ENCODE peak calls at places on chromosome 5, in four cellular contexts. M is HepG2, V is A549, U is GM12878. C is an unnamed sample.

GRCh38 chr5:147756566-147756965 is 26.0 kb downstream of the JAKMIP2 start:
- DNase-seq in M (no peak), V (no peak), U (no peak), C (no peak)

GRCh38 chr5:98770158-98770910 is 3.1 kb upstream of the RGMB start:
- DNase-seq in M (peak), V (peak), U (no peak), C (peak)

GRCh38 chr5:168114444-168115017 is 176.9 kb upstream of the WWC1 start:
- DNase-seq in M (peak), V (peak), U (no peak), C (peak)

GRCh38 chr5:177362871-177363507 is 5.3 kb downstream of the RGS14 start:
- DNase-seq in M (no peak), V (peak), U (no peak), C (peak)

GRCh38 chr5:134637106-134637721 is 4.6 kb upstream of the SAR1B start:
- DNase-seq in M (no peak), V (no peak), U (no peak), C (no peak)

GRCh38 chr5:33774323-33774722 is 117.5 kb downstream of the ADAMTS12 start:
- DNase-seq in M (no peak), V (no peak), U (no peak), C (no peak)

GRCh38 chr5:88518131-88519016 is 249.7 kb upstream of the TMEM161B start:
- DNase-seq in M (no peak), V (no peak), U (no peak), C (no peak)

GRCh38 chr5:73030995-73031394 is 75.2 kb downstream of the FCHO2 start:
- DNase-seq in M (peak), V (peak), U (no peak), C (peak)

GRCh38 chr5:94469889-94470288 is 148.5 kb downstream of the KIAA0825 start:
- DNase-seq in M (no peak), V (no peak), U (no peak), C (peak)

GRCh38 chr5:28275931-28276330 is 1237.5 kb upstream of the CDH9 start:
- DNase-seq in M (no peak), V (no peak), U (no peak), C (no peak)

GRCh38 chr5:60972225-60972624 is 27.2 kb downstream of the NDUFAF2 start:
- DNase-seq in M (no peak), V (no peak), U (peak), C (no peak)

GRCh38 chr5:107404595-107405366 is 266.0 kb downstream of the EFNA5 start:
- DNase-seq in M (no peak), V (no peak), U (no peak), C (no peak)

GRCh38 chr5:150422075-150422474 is 9.4 kb upstream of the CD74 start:
- DNase-seq in M (no peak), V (no peak), U (no peak), C (no peak)

GRCh38 chr5:146919304-146919703 is 40.7 kb upstream of the PPP2R2B start:
- DNase-seq in M (no peak), V (no peak), U (no peak), C (no peak)

GRCh38 chr5:44714871-44715580 is 93.7 kb upstream of the MRPS30 start:
- DNase-seq in M (no peak), V (no peak), U (no peak), C (no peak)

GRCh38 chr5:98604301-98604700 is 169.2 kb upstream of the RGMB start:
- DNase-seq in M (no peak), V (no peak), U (no peak), C (no peak)

GRCh38 chr5:116442095-116442534 is 132.5 kb downstream of the SEMA6A start:
- DNase-seq in M (no peak), V (no peak), U (no peak), C (peak)

GRCh38 chr5:142095035-142095434 is 13.5 kb upstream of the NDFIP1 start:
- DNase-seq in M (no peak), V (no peak), U (no peak), C (no peak)

GRCh38 chr5:171369056-171369455 is 18.6 kb upstream of the NPM1 start:
- DNase-seq in M (no peak), V (no peak), U (no peak), C (no peak)

GRCh38 chr5:10530601-10531320 is 33.1 kb upstream of the ANKRD33B start:
- DNase-seq in M (no peak), V (no peak), U (no peak), C (no peak)

GRCh38 chr5:117880932-117881331 is 1107.4 kb downstream of the DTWD2 start:
- DNase-seq in M (no peak), V (no peak), U (no peak), C (no peak)
- TF ChIP-seq PBX3 in M (no peak), V (no peak), U (no peak), C (no peak)

DNA sequence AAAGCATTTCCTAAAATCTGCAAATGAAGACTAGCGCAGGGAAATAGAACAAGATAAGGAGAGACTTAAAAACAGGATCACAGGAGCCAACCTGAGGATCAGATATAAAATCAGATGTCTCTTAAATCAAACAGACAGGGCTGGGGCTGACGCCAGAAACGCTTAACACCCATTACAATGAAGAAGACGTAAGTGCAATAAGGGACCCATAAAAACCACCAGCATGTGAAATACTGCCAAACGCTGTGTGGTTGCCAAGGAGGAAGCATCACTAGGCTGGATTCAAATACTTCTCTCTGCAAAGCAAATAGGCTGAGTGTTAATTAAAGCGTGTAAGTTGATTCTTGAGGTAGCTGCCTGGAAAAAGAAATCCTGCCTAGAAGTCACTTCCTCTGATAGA is 74.4 kb upstream of the ATP10B start:
- DNase-seq in M (no peak), V (no peak), U (no peak), C (no peak)
- TF ChIP-seq PBX3 in M (no peak), V (no peak), U (no peak), C (no peak)

GRCh38 chr5:79237735-79238560 is 2.0 kb downstream of the JMY start:
- DNase-seq in M (no peak), V (no peak), U (no peak), C (no peak)

GRCh38 chr5:79235578-79236363 is at the start of gene JMY:
- DNase-seq in M (peak), V (peak), U (no peak), C (peak)

GRCh38 chr5:79235222-79235577 is 731 bp upstream of the JMY start:
- DNase-seq in M (peak), V (peak), U (no peak), C (no peak)

GRCh38 chr5:79236970-79237734 is 1.2 kb downstream of the JMY start:
- DNase-seq in M (peak), V (peak), U (no peak), C (peak)

DNA sequence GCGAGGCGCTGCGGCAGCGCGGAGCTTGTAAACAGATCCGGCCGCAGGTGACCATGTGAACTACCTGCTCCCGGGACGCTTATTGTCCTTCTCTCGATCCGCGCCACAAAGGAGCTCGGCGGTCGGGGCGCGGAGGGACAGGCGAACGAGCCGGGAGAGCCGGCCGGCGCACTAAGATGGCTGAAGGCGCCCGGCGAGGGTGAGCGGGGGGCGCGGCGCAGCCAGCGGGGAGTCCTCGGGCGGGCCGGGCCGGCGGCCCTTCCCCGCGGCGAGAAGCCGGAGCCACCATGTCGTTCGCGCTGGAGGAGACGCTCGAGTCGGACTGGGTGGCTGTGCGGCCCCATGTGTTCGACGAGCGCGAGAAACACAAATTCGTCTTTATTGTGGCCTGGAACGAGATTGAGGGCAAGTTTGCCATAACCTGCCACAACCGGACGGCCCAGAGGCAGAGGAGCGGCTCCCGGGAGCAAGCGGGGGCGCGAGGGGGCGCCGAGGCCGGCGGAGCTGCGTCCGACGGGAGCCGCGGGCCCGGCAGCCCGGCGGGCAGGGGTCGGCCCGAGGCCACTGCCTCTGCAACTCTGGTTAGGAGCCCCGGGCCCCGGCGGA is 536 bp downstream of the JMY start:
- DNase-seq in M (no peak), V (peak), U (no peak), C (peak)
- TF ChIP-seq PBX3 in M (no peak), V (no peak), U (no peak), C (no peak)

DNA sequence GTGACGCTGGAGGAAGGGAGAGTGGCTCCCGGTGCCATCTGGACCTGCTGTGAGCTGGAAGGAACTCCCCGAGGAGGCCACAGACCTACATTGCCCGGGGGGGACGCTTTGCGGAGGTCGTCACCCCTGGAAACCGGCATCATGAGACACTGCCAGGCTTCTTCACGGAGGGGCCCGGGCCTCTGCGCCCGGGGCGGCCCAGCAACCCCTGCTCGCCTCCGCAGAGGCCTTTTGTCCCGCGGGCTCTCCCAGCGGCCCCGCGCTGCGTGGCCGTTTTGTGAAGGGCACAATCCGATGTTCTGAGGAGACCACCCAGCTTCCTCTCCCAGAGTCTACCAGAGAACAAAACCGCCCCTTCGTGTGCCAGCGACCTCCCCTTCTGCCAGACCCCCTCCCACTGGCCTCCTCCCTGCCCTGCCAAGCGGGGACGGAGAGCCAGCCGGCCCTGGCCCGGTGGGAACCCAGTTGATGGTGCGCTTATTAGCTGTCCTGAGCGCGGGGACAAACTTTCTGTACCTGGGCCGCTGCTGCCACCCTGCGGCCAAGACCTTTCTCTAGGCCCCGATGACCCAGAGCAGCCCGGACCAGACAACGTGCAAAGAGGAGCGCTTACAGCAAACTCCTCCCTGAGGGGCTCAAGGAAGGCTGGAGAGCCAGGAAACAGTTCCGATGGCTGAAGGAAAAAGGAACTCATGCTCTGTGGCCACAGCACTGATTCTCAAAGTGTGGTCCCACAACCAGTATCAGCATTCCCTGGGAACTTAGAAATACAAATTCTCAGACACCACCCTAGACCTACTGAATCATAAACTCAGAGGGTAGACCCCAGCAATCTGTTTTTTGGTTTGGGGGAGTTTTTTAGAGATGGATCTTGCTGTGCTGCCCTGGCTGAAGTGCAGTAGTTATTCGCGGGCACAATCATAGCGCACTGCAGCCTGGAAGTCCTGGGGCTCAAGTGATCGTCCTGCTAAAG is 86.7 kb downstream of the SLC1A3 start:
- DNase-seq in M (peak), V (peak), U (no peak), C (peak)
- TF ChIP-seq PBX3 in M (no peak), V (no peak), U (no peak), C (no peak)

GRCh38 chr5:90434116-90434714 is 24.7 kb upstream of the CETN3 start:
- DNase-seq in M (peak), V (peak), U (no peak), C (peak)
- TF ChIP-seq PBX3 in M (no peak), V (no peak), U (no peak), C (no peak)

DNA sequence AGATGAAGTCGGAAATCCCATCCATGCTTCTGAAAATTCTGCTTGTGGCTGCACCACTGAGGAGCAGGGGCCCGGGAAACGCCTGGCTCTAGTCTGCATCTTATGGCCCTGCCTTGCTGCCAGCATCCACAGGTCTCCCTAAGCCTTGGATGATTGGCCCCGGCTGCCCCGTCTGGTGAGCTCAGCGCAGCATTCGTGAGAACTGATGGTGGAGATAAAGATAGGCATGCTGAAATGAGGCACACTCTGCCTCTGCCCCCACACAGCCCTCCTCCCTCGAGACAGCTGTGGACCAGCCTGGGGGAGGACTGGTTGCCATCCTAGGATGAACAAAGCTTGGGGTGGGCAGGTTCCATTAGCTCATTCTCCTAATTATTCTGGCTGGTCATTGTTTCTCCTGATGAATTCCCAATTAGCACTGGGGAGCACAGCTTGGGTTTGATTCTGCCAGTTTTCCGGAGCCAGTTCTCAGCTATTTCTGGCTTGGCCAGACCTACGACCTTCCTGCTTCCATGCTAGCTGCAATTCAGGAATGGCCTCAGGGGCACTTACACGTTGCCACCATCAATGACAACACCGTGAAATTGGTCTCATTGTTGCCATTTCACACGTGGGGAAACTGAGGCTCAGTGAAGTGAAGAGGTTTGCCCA is 62.8 kb upstream of the CPEB4 start:
- DNase-seq in M (peak), V (peak), U (no peak), C (peak)
- TF ChIP-seq PBX3 in M (no peak), V (no peak), U (no peak), C (no peak)

GRCh38 chr5:110963495-110963894 is 108.0 kb upstream of the TSLP start:
- DNase-seq in M (no peak), V (no peak), U (no peak), C (peak)
- TF ChIP-seq PBX3 in M (no peak), V (no peak), U (no peak), C (peak)

GRCh38 chr5:77391240-77391765 is 100.8 kb downstream of the WDR41 start:
- DNase-seq in M (no peak), V (no peak), U (no peak), C (no peak)

GRCh38 chr5:77390222-77390621 is 101.9 kb downstream of the WDR41 start:
- DNase-seq in M (no peak), V (no peak), U (no peak), C (no peak)

GRCh38 chr5:77394064-77394716 is 97.9 kb downstream of the WDR41 start:
- DNase-seq in M (no peak), V (no peak), U (no peak), C (no peak)

GRCh38 chr5:77389746-77390145 is 102.4 kb downstream of the WDR41 start:
- DNase-seq in M (no peak), V (no peak), U (no peak), C (no peak)

DNA sequence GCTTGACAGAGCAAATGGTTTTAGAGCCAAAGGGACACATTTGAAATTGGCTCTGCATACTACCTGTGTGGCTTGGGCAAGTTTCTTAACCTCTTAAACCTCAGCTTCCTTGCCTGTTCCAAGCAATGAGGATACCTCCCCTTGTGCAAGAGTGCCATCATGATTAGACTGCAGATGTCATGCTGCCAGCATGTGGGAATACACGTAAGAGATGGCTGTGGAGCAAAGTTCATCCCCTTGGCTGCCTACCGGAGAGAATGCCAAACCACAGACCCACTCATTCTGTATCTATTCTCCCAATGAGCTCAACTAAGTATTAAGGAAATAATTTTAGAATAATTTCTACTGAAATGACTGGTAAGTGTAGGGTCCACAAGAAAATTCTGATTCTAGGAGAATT is 101.3 kb downstream of the WDR41 start:
- DNase-seq in M (peak), V (no peak), U (no peak), C (no peak)
- TF ChIP-seq PBX3 in M (no peak), V (no peak), U (no peak), C (no peak)

GRCh38 chr5:139312075-139312474 is 18.5 kb downstream of the MATR3 start:
- DNase-seq in M (no peak), V (no peak), U (no peak), C (no peak)
- TF ChIP-seq PBX3 in M (no peak), V (no peak), U (no peak), C (no peak)

DNA sequence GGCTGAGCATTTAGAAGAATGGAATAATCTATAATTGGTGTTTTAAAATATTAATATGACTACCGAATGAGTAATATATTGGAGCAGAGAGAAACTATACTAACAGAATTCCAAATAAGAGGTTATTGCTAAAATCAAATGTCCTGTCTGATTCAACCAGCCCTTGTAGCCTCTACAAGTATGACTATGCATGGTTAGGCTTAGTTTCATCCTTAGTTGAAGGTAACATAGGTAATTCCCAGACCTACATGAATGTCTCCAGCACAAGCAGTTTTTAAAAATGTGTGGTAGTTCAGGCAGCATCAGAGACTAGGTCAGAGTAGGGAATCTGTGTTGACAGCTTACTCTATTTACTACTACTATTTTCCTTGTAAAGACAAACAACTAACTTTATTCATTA is 51.7 kb upstream of the SLC27A6 start:
- DNase-seq in M (no peak), V (no peak), U (no peak), C (no peak)
- TF ChIP-seq PBX3 in M (no peak), V (no peak), U (no peak), C (no peak)